ENCODE peak calls at places on chromosomes 1 and 21, in six cellular contexts. One of them, this sample, is unnamed.

GRCh38 chr1:32980080-32980479 is 15.5 kb upstream of the RNF19B start:
- DNase-seq in NCI-H1092 treated with DMSO at 0.1 percent for 48 hours: no peak
- DNase-seq in epithelial cell of proximal tubule: no peak
- DNase-seq in activated CD8-positive, alpha-beta memory T cell treated with anti-CD3 and anti-CD28 coated beads for 24 hours: no peak
- DNase-seq in NCI-H1930: no peak
- DNase-seq in iPS-NIHi11: no peak
- DNase-seq in this sample: no peak

GRCh38 chr1:100921110-100921706 is 25.3 kb downstream of the SLC30A7 start:
- DNase-seq in NCI-H1930: peak
- DNase-seq in iPS-NIHi11: peak
- DNase-seq in NCI-H1092 treated with DMSO at 0.1 percent for 48 hours: peak
- DNase-seq in activated CD8-positive, alpha-beta memory T cell treated with anti-CD3 and anti-CD28 coated beads for 24 hours: no peak
- DNase-seq in epithelial cell of proximal tubule: peak
- DNase-seq in this sample: no peak

GRCh38 chr1:223426936-223427335 is 33.7 kb downstream of the CCDC185 start:
- DNase-seq in iPS-NIHi11: no peak
- DNase-seq in epithelial cell of proximal tubule: no peak
- DNase-seq in NCI-H1092 treated with DMSO at 0.1 percent for 48 hours: no peak
- DNase-seq in activated CD8-positive, alpha-beta memory T cell treated with anti-CD3 and anti-CD28 coated beads for 24 hours: no peak
- DNase-seq in NCI-H1930: no peak
- DNase-seq in this sample: no peak

GRCh38 chr1:204074274-204075115 is 1.6 kb downstream of the SOX13 start:
- DNase-seq in iPS-NIHi11: no peak
- DNase-seq in NCI-H1930: no peak
- DNase-seq in NCI-H1092 treated with DMSO at 0.1 percent for 48 hours: peak
- DNase-seq in epithelial cell of proximal tubule: no peak
- DNase-seq in activated CD8-positive, alpha-beta memory T cell treated with anti-CD3 and anti-CD28 coated beads for 24 hours: no peak
- DNase-seq in this sample: no peak

GRCh38 chr1:22619252-22619651 is 17.2 kb upstream of the C1QA start:
- DNase-seq in iPS-NIHi11: no peak
- DNase-seq in NCI-H1930: no peak
- DNase-seq in epithelial cell of proximal tubule: no peak
- DNase-seq in activated CD8-positive, alpha-beta memory T cell treated with anti-CD3 and anti-CD28 coated beads for 24 hours: no peak
- DNase-seq in NCI-H1092 treated with DMSO at 0.1 percent for 48 hours: no peak
- DNase-seq in this sample: no peak

GRCh38 chr1:54971317-54971791 is 9.1 kb upstream of the TMEM61 start:
- DNase-seq in activated CD8-positive, alpha-beta memory T cell treated with anti-CD3 and anti-CD28 coated beads for 24 hours: no peak
- DNase-seq in epithelial cell of proximal tubule: no peak
- DNase-seq in iPS-NIHi11: no peak
- DNase-seq in NCI-H1930: no peak
- DNase-seq in NCI-H1092 treated with DMSO at 0.1 percent for 48 hours: no peak
- DNase-seq in this sample: no peak

GRCh38 chr1:50196081-50196480 is 87.4 kb downstream of the ELAVL4 start:
- DNase-seq in activated CD8-positive, alpha-beta memory T cell treated with anti-CD3 and anti-CD28 coated beads for 24 hours: no peak
- DNase-seq in epithelial cell of proximal tubule: no peak
- DNase-seq in NCI-H1092 treated with DMSO at 0.1 percent for 48 hours: no peak
- DNase-seq in iPS-NIHi11: no peak
- DNase-seq in NCI-H1930: no peak
- DNase-seq in this sample: no peak

GRCh38 chr1:223301346-223301745 is 62.6 kb downstream of the SUSD4 start:
- DNase-seq in NCI-H1092 treated with DMSO at 0.1 percent for 48 hours: no peak
- DNase-seq in epithelial cell of proximal tubule: no peak
- DNase-seq in NCI-H1930: no peak
- DNase-seq in activated CD8-positive, alpha-beta memory T cell treated with anti-CD3 and anti-CD28 coated beads for 24 hours: no peak
- DNase-seq in iPS-NIHi11: no peak
- DNase-seq in this sample: no peak

GRCh38 chr21:16078382-16078781 is 348.6 kb downstream of the USP25 start:
- DNase-seq in epithelial cell of proximal tubule: no peak
- DNase-seq in NCI-H1930: no peak
- DNase-seq in NCI-H1092 treated with DMSO at 0.1 percent for 48 hours: no peak
- DNase-seq in iPS-NIHi11: no peak
- DNase-seq in activated CD8-positive, alpha-beta memory T cell treated with anti-CD3 and anti-CD28 coated beads for 24 hours: no peak
- DNase-seq in this sample: no peak

GRCh38 chr1:34711469-34711868 is 43.4 kb upstream of the GJB5 start:
- DNase-seq in NCI-H1092 treated with DMSO at 0.1 percent for 48 hours: no peak
- DNase-seq in NCI-H1930: no peak
- DNase-seq in iPS-NIHi11: peak
- DNase-seq in epithelial cell of proximal tubule: no peak
- DNase-seq in activated CD8-positive, alpha-beta memory T cell treated with anti-CD3 and anti-CD28 coated beads for 24 hours: no peak
- DNase-seq in this sample: no peak

GRCh38 chr1:94156226-94156625 is 35.3 kb upstream of the ABCA4 start:
- DNase-seq in epithelial cell of proximal tubule: no peak
- DNase-seq in iPS-NIHi11: no peak
- DNase-seq in NCI-H1930: no peak
- DNase-seq in NCI-H1092 treated with DMSO at 0.1 percent for 48 hours: no peak
- DNase-seq in activated CD8-positive, alpha-beta memory T cell treated with anti-CD3 and anti-CD28 coated beads for 24 hours: no peak
- DNase-seq in this sample: no peak

GRCh38 chr1:161054232-161054631 is 8.5 kb upstream of the USF1 start:
- DNase-seq in iPS-NIHi11: no peak
- DNase-seq in activated CD8-positive, alpha-beta memory T cell treated with anti-CD3 and anti-CD28 coated beads for 24 hours: no peak
- DNase-seq in NCI-H1092 treated with DMSO at 0.1 percent for 48 hours: no peak
- DNase-seq in epithelial cell of proximal tubule: no peak
- DNase-seq in NCI-H1930: no peak
- DNase-seq in this sample: no peak

GRCh38 chr1:147078606-147079399 is 93.5 kb downstream of the PRKAB2 start:
- DNase-seq in NCI-H1092 treated with DMSO at 0.1 percent for 48 hours: no peak
- DNase-seq in NCI-H1930: no peak
- DNase-seq in epithelial cell of proximal tubule: no peak
- DNase-seq in iPS-NIHi11: no peak
- DNase-seq in activated CD8-positive, alpha-beta memory T cell treated with anti-CD3 and anti-CD28 coated beads for 24 hours: no peak
- DNase-seq in this sample: no peak

GRCh38 chr1:109643385-109644230 is 12.3 kb upstream of the GSTM4 start:
- DNase-seq in NCI-H1092 treated with DMSO at 0.1 percent for 48 hours: peak
- DNase-seq in NCI-H1930: no peak
- DNase-seq in activated CD8-positive, alpha-beta memory T cell treated with anti-CD3 and anti-CD28 coated beads for 24 hours: peak
- DNase-seq in iPS-NIHi11: peak
- DNase-seq in epithelial cell of proximal tubule: no peak
- DNase-seq in this sample: peak

GRCh38 chr1:201245082-201245481 is 38.2 kb upstream of the PKP1 start:
- DNase-seq in NCI-H1930: no peak
- DNase-seq in activated CD8-positive, alpha-beta memory T cell treated with anti-CD3 and anti-CD28 coated beads for 24 hours: no peak
- DNase-seq in iPS-NIHi11: no peak
- DNase-seq in epithelial cell of proximal tubule: no peak
- DNase-seq in NCI-H1092 treated with DMSO at 0.1 percent for 48 hours: peak
- DNase-seq in this sample: no peak

GRCh38 chr1:50620680-50621329 is 197.6 kb upstream of the DMRTA2 start:
- DNase-seq in iPS-NIHi11: peak
- DNase-seq in NCI-H1092 treated with DMSO at 0.1 percent for 48 hours: peak
- DNase-seq in NCI-H1930: no peak
- DNase-seq in activated CD8-positive, alpha-beta memory T cell treated with anti-CD3 and anti-CD28 coated beads for 24 hours: no peak
- DNase-seq in epithelial cell of proximal tubule: peak
- DNase-seq in this sample: no peak